ENCODE peak calls at places on chromosomes 6 and 20, in five cellular contexts. F, R, E, I and J are unnamed samples. For H3F3A, the result is how much of the 10 kb centered on the place peaks cover.

GRCh38 chr20:64224344-64225165 is 31.0 kb upstream of the PCMTD2 start:
- DNase-seq in F (peak), I (no peak), E (peak), R (no peak), J (no peak)

GRCh38 chr20:37681384-37681977 is 12.3 kb upstream of the CTNNBL1 start:
- DNase-seq in E (no peak), F (no peak), I (peak), R (peak), J (peak)

GRCh38 chr20:32208499-32209154 is 947 bp downstream of the POFUT1 start:
- DNase-seq in F (no peak), I (no peak), E (peak), R (no peak), J (no peak)

GRCh38 chr20:62382306-62383198 is 4.4 kb upstream of the RPS21 start:
- DNase-seq in F (peak), I (peak), R (peak), E (peak), J (peak)

GRCh38 chr6:157066781-157067491 is 256.4 kb downstream of the TMEM242 start:
- DNase-seq in E (peak), I (no peak), F (peak), R (no peak), J (no peak)

GRCh38 chr6:164693934-164694333 is 615.5 kb downstream of the C6orf118 start:
- DNase-seq in R (peak), F (no peak), E (no peak), I (no peak), J (peak)

GRCh38 chr6:149346075-149346474 is 28.6 kb downstream of the TAB2 start:
- DNase-seq in F (no peak), R (no peak), I (no peak), E (no peak), J (no peak)

GRCh38 chr6:16803294-16804006 is 42.2 kb upstream of the ATXN1 start:
- DNase-seq in I (no peak), R (peak), E (no peak), F (no peak), J (peak)

GRCh38 chr6:157264701-157265100 is 58.6 kb downstream of the TMEM242 start:
- DNase-seq in E (no peak), F (no peak), I (no peak), R (no peak), J (no peak)

GRCh38 chr6:118249680-118250079 is 298.4 kb upstream of the PLN start:
- DNase-seq in E (no peak), R (no peak), F (no peak), I (no peak), J (peak)

GRCh38 chr6:121436966-121437756 is 1.7 kb downstream of the GJA1 start:
- DNase-seq in I (peak), F (peak), R (peak), E (peak), J (peak)

GRCh38 chr20:4074877-4075455 is 59.6 kb upstream of the RNF24 start:
- DNase-seq in R (no peak), I (no peak), E (no peak), F (no peak), J (no peak)

GRCh38 chr6:78947529-78947928 is 80.2 kb downstream of the IRAK1BP1 start:
- DNase-seq in R (no peak), F (peak), I (no peak), E (peak), J (no peak)

GRCh38 chr6:27237089-27237723 is 10.3 kb upstream of the PRSS16 start:
- DNase-seq in F (peak), I (no peak), E (peak), R (peak), J (peak)

GRCh38 chr6:3887150-3887700 is 38.1 kb downstream of the FAM50B start:
- DNase-seq in I (no peak), F (peak), R (no peak), E (peak), J (peak)

GRCh38 chr6:38567436-38567835 is 72.3 kb downstream of the BTBD9 start:
- DNase-seq in E (peak), R (no peak), I (peak), F (peak), J (no peak)

GRCh38 chr20:60500038-60500701 is 541.9 kb downstream of the CDH26 start:
- DNase-seq in F (no peak), R (no peak), I (no peak), E (no peak), J (no peak)

GRCh38 chr6:131182991-131183425 is 47.7 kb downstream of the AKAP7 start:
- DNase-seq in F (peak), R (peak), I (no peak), E (peak), J (peak)

GRCh38 chr6:128597004-128597403 is 76.6 kb upstream of the PTPRK start:
- DNase-seq in F (peak), I (no peak), E (peak), R (no peak), J (no peak)

GRCh38 chr20:297098-297924 is at the start of gene ZCCHC3:
- DNase-seq in F (peak), E (peak), R (peak), I (peak), J (peak)

GRCh38 chr6:9208956-9209355 is 773.6 kb upstream of the SLC35B3 start:
- DNase-seq in E (no peak), F (peak), I (no peak), R (no peak), J (no peak)

GRCh38 chr6:90434096-90434495 is 137.5 kb upstream of the BACH2 start:
- DNase-seq in F (peak), I (no peak), R (peak), E (no peak), J (no peak)

GRCh38 chr6:54729716-54730115 is 116.9 kb upstream of the FAM83B start:
- DNase-seq in E (no peak), F (no peak), I (no peak), R (no peak), J (no peak)

GRCh38 chr6:142395768-142396231 is 94.0 kb downstream of the ADGRG6 start:
- DNase-seq in R (no peak), I (no peak), E (no peak), F (no peak), J (no peak)

GRCh38 chr6:11416936-11417576 is 120.5 kb upstream of the TMEM170B start:
- DNase-seq in F (no peak), E (no peak), R (no peak), I (no peak), J (peak)

GRCh38 chr20:46348231-46348803 is 40.0 kb upstream of the CDH22 start:
- DNase-seq in I (no peak), E (peak), R (peak), F (no peak), J (peak)

GRCh38 chr6:66628917-66629316 is 921.9 kb upstream of the EYS start:
- DNase-seq in I (no peak), R (no peak), F (no peak), E (no peak), J (no peak)

GRCh38 chr6:12009904-12010634 is 2.0 kb upstream of the HIVEP1 start:
- DNase-seq in F (peak), R (no peak), I (no peak), E (peak), J (no peak)

GRCh38 chr6:131754715-131755567 is 44.1 kb upstream of the CTAGE9 start:
- DNase-seq in I (no peak), E (peak), R (no peak), F (peak), J (no peak)

GRCh38 chr6:30735668-30736314 is 6.7 kb downstream of the FLOT1 start:
- DNase-seq in I (no peak), E (no peak), F (no peak), R (no peak), J (no peak)

GRCh38 chr6:4672772-4673171 is 103.4 kb upstream of the CDYL start:
- DNase-seq in F (no peak), E (peak), I (no peak), R (no peak), J (no peak)

GRCh38 chr6:3587660-3588059 is 130.8 kb upstream of the SLC22A23 start:
- DNase-seq in I (no peak), E (no peak), R (no peak), F (no peak), J (no peak)

GRCh38 chr6:146896062-146896813 is 297.5 kb downstream of the ADGB start:
- DNase-seq in E (no peak), R (no peak), I (no peak), F (no peak), J (no peak)

GRCh38 chr6:56535626-56536025 is 107.1 kb downstream of the DST start:
- DNase-seq in F (no peak), E (no peak), I (no peak), R (no peak), J (no peak)

GRCh38 chr6:52403627-52404026 is 16.5 kb upstream of the EFHC1 start:
- DNase-seq in F (peak), R (no peak), I (peak), E (no peak), J (no peak)

GRCh38 chr6:65638047-65638831 is 68.8 kb downstream of the EYS start:
- DNase-seq in F (peak), R (peak), E (no peak), I (peak), J (peak)

GRCh38 chr20:53736757-53737403 is 143.2 kb upstream of the ZNF217 start:
- DNase-seq in I (no peak), R (no peak), E (peak), F (peak), J (peak)

GRCh38 chr6:106692823-106693216 is 63.4 kb downstream of the QRSL1 start:
- DNase-seq in R (no peak), I (no peak), E (no peak), F (no peak), J (no peak)
- H3K27ac ChIP-seq in R (no peak), I (no peak), E (no peak), F (no peak), J (peak)

DNA sequence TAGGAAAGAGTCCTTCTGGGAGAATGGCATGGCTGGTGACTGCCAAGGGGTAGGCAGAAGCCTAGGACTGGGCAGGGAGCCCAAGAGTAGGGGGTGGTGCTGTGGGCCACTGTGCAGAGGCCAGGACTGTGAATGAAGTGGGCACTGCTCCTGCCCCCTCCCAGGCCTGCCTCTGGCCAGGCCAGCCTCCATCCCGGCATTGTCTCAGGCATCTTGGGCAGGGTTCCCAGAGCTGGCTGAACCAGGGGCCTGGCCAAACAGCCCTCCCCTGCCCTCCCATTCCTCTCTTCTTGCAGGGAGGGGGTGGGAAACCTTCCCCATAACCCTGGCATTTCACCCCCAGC is 81.6 kb downstream of the MRPL14 start:
- DNase-seq in I (peak), R (no peak), E (no peak), F (no peak), J (no peak)
- H3F3A ChIP-seq in I (under half), R (under half), E (under half), F (under half), J (under half)

GRCh38 chr6:71406871-71407860 is 118.6 kb downstream of the OGFRL1 start:
- DNase-seq in I (no peak), F (peak), E (peak), R (peak), J (peak)
- H3K27ac ChIP-seq in I (no peak), F (peak), E (no peak), R (no peak), J (no peak)

GRCh38 chr6:130054725-130055124 is 36.3 kb downstream of the L3MBTL3 start:
- DNase-seq in I (no peak), E (no peak), F (no peak), R (no peak), J (no peak)
- H3F3A ChIP-seq in I (under half), E (under half), F (under half), R (under half), J (under half)

GRCh38 chr6:6751197-6751596 is 162.7 kb downstream of the LY86 start:
- DNase-seq in F (no peak), E (no peak), I (no peak), R (no peak), J (no peak)
- H3K27ac ChIP-seq in F (no peak), E (no peak), I (no peak), R (no peak), J (no peak)

DNA sequence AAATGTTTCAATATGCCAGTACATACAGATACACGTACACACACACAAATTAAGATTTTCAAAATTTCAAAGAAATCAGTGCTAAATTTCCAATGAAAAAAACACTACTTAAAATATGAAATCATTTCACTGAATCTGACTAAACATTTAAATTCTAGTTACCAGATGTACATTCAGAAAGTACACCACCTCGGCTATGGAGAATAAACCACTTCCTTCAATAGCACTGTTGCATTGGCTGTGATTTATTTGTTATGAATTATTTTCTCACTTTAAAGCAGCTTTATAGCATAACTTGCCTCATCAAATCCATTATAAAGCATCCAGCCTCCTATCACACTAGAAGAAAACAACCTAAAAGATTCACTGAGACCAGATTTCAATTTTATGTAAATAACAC is 36.6 kb downstream of the HBS1L start:
- DNase-seq in F (no peak), R (no peak), E (no peak), I (no peak), J (no peak)
- H3F3A ChIP-seq in F (under half), R (under half), E (under half), I (under half), J (under half)

GRCh38 chr20:50475879-50476292 is 34.3 kb upstream of the PTPN1 start:
- DNase-seq in F (peak), R (no peak), E (peak), I (no peak), J (no peak)

GRCh38 chr20:50471231-50471630 is 39.0 kb upstream of the PTPN1 start:
- DNase-seq in E (no peak), I (no peak), F (peak), R (no peak), J (no peak)

GRCh38 chr20:50469796-50470195 is 40.4 kb upstream of the PTPN1 start:
- DNase-seq in F (no peak), E (no peak), I (no peak), R (no peak), J (no peak)

GRCh38 chr20:50470249-50470858 is 39.8 kb upstream of the PTPN1 start:
- DNase-seq in F (no peak), E (peak), R (no peak), I (no peak), J (no peak)

DNA sequence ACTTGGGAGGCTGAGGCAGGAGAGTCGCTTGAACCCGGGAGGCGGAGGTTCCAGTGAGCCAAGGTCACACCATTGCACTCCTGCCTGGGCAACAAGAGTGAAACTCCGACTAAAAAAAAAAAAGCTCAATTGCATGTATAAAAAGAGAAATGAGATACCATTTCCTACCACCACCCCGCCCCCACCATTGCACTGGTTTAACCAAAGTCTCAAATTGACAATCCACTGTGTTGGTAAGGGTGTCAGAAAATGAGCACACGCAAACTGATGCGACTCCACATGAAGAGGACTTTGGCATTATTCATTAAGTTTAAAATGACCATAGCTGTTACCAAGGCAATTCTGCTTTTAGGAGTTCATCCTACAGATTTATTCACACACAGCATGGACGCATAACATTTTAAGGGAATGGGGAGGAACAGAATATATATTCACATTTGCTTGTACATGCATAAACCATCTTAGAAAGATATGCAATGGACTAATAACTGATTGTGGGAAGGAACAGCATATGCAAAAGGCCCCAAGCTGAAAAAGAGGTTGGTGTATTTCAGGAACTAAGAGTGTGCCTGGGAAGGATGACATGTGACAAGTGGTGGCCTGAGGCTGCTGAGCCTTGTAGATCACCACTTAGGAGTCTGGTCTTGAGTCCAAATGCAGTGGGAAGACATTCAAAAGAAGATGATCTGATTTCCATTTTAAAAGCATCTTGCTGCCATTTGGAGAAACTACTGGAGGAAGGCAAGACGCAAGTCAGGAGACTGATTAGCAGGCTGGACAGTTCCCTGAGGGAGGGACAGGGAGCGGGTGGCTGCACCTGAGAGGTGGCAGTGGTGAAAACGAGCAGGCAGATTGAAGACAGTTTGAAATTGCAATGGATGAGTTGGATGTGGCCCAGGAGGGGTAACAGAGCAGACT is 37.2 kb upstream of the PTPN1 start:
- DNase-seq in R (no peak), E (no peak), F (no peak), I (no peak), J (no peak)
- H3K27ac ChIP-seq in R (no peak), E (no peak), F (no peak), I (no peak), J (no peak)

GRCh38 chr6:35470663-35471120 is 2.5 kb downstream of the RPL10A start:
- DNase-seq in R (no peak), F (no peak), E (peak), I (no peak), J (no peak)

GRCh38 chr6:35468980-35469710 is 944 bp downstream of the RPL10A start:
- DNase-seq in I (no peak), F (no peak), R (no peak), E (peak), J (no peak)

GRCh38 chr6:35471836-35472345 is 3.7 kb downstream of the RPL10A start:
- DNase-seq in R (no peak), I (no peak), F (no peak), E (no peak), J (no peak)

GRCh38 chr6:35468181-35468979 is at the start of gene RPL10A:
- DNase-seq in R (peak), I (peak), E (peak), F (peak), J (peak)

DNA sequence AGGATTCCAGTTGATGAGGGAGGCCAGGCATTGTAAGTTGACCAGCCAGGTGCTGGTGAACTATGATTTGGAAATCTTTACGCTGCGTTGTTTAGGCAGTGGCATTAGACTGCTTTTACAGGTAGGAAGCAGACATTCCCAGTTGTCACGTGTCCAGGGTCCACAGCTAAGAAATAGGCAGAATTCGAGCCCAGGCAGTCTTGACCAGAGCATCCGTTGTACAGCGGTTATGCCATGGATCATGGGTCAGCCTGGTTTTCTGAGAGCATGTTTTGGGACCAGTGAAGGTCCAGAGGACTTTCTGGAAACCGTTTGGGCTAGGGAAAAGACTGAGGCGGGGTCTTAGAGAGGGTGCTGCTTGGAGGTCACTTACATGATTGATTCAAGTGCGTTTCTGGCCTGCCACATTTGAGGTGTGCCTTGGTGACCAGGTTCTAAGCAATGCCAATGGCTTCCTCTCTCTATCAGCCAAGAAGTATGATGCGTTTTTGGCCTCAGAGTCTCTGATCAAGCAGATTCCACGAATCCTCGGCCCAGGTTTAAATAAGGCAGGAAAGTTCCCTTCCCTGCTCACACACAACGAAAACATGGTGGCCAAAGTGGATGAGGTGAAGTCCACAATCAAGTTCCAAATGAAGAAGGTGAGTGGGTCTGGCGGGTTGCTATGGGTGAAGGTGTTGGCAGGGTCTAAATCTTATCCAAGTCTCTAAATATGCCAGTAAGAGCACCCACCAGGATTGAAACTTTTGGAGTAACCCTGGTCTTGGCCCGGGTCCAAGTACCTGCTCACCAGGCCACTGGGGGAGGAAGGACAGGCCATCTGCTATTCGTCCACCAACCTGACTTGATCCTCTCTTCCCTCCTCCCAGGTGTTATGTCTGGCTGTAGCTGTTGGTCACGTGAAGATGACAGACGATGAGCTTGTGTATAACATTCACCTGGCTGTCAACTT is 1.8 kb downstream of the RPL10A start:
- DNase-seq in I (peak), R (no peak), F (peak), E (peak), J (no peak)
- H3F3A ChIP-seq in I (half or more), R (half or more), F (under half), E (under half), J (half or more)

GRCh38 chr20:23143098-23143497 is 57.0 kb upstream of the CD93 start:
- DNase-seq in F (peak), I (no peak), E (peak), R (no peak), J (no peak)
- H3K27ac ChIP-seq in F (peak), I (no peak), E (peak), R (no peak), J (no peak)